ENCODE peak calls at places on chromosome 11, in seven cellular contexts. I is MM.1S, U is PC-3, J is neural progenitor cell, Q is OCI-LY7, T is SK-N-SH, M is GM23248. H is an unnamed sample. For H3K4me1, the result is how much of the 10 kb centered on the place peaks cover.

GRCh38 chr11:57214494-57214893 is 22.6 kb downstream of the APLNR start:
- DNase-seq in I (no peak), U (peak), J (no peak), Q (no peak), T (no peak), M (peak), H (peak)

GRCh38 chr11:73983764-73984543 is 1.3 kb upstream of the UCP2 start:
- DNase-seq in I (no peak), U (no peak), J (no peak), Q (peak), T (peak), M (no peak), H (no peak)

GRCh38 chr11:78231962-78232459 is 43.3 kb downstream of the USP35 start:
- DNase-seq in I (peak), U (peak), J (no peak), Q (no peak), T (no peak), M (peak), H (no peak)

GRCh38 chr11:113006916-113007445 is 45.8 kb downstream of the NCAM1 start:
- DNase-seq in I (no peak), U (no peak), J (peak), Q (no peak), T (no peak), M (no peak), H (no peak)

GRCh38 chr11:100738701-100739100 is 51.6 kb downstream of the ARHGAP42 start:
- DNase-seq in I (no peak), U (no peak), J (no peak), Q (no peak), T (no peak), M (no peak), H (no peak)

GRCh38 chr11:2382927-2383822 is 6.1 kb downstream of the CD81 start:
- DNase-seq in I (no peak), U (no peak), J (no peak), Q (peak), T (no peak), M (peak), H (no peak)

GRCh38 chr11:89015614-89016013 is 50.2 kb downstream of the GRM5 start:
- DNase-seq in I (no peak), U (no peak), J (no peak), Q (no peak), T (no peak), M (no peak), H (no peak)

GRCh38 chr11:74316772-74317505 is 5.5 kb upstream of the P4HA3 start:
- DNase-seq in I (no peak), U (no peak), J (no peak), Q (no peak), T (no peak), M (peak), H (no peak)

GRCh38 chr11:95925011-95925410 is 1.1 kb upstream of the MTMR2 start:
- DNase-seq in I (peak), U (peak), J (peak), Q (no peak), T (no peak), M (peak), H (peak)

GRCh38 chr11:58919561-58919960 is 19.7 kb upstream of the GLYATL1 start:
- DNase-seq in I (no peak), U (no peak), J (no peak), Q (no peak), T (no peak), M (peak), H (no peak)

GRCh38 chr11:18310800-18311340 is 11.1 kb downstream of the HPS5 start:
- DNase-seq in I (no peak), U (no peak), J (no peak), Q (no peak), T (no peak), M (peak), H (no peak)

GRCh38 chr11:36818410-36818809 is 220.4 kb upstream of the RAG2 start:
- DNase-seq in I (no peak), U (no peak), J (peak), Q (no peak), T (peak), M (peak), H (no peak)

GRCh38 chr11:31555938-31556337 is 46.4 kb downstream of the ELP4 start:
- DNase-seq in I (no peak), U (no peak), J (no peak), Q (no peak), T (no peak), M (no peak), H (no peak)

GRCh38 chr11:128622137-128622523 is 34.8 kb upstream of the ETS1 start:
- DNase-seq in I (no peak), U (no peak), J (no peak), Q (no peak), T (no peak), M (no peak), H (no peak)

GRCh38 chr11:110299006-110299785 is 2.8 kb upstream of the RDX start:
- DNase-seq in I (no peak), U (no peak), J (no peak), Q (no peak), T (no peak), M (no peak), H (no peak)

GRCh38 chr11:118437046-118437735 is 899 bp downstream of the KMT2A start:
- DNase-seq in I (peak), U (peak), J (peak), Q (peak), T (peak), M (peak), H (peak)

GRCh38 chr11:117378966-117379865 is 51.6 kb downstream of the CEP164 start:
- DNase-seq in I (no peak), U (no peak), J (no peak), Q (no peak), T (peak), M (no peak), H (no peak)

GRCh38 chr11:76672431-76673163 is 2.0 kb upstream of the LRRC32 start:
- DNase-seq in I (peak), U (no peak), J (no peak), Q (peak), T (no peak), M (no peak), H (no peak)

GRCh38 chr11:86119062-86119461 is 50.2 kb upstream of the PICALM start:
- DNase-seq in I (no peak), U (no peak), J (no peak), Q (no peak), T (peak), M (no peak), H (no peak)

GRCh38 chr11:14073821-14074529 is 111.5 kb downstream of the SPON1 start:
- DNase-seq in I (no peak), U (no peak), J (peak), Q (no peak), T (no peak), M (peak), H (no peak)

GRCh38 chr11:3867209-3868071 is 12.0 kb downstream of the STIM1 start:
- DNase-seq in I (peak), U (no peak), J (no peak), Q (peak), T (peak), M (no peak), H (peak)

GRCh38 chr11:16806791-16807190 is 68.3 kb downstream of the C11orf58 start:
- DNase-seq in I (no peak), U (no peak), J (no peak), Q (no peak), T (no peak), M (peak), H (no peak)
- TF ChIP-seq EZH2phosphoT487 in I (no peak), U (no peak), J (no peak), Q (no peak), T (no peak), M (no peak), H (no peak)

GRCh38 chr11:126268361-126268707 is 361 bp downstream of the SRPRA start:
- DNase-seq in I (peak), U (no peak), J (peak), Q (peak), T (peak), M (peak), H (peak)
- H2AFZ ChIP-seq in I (peak), U (peak), J (peak), Q (no peak), T (peak), M (peak), H (peak)

GRCh38 chr11:65571420-65571819 is 918 bp upstream of the FAM89B start:
- DNase-seq in I (no peak), U (no peak), J (no peak), Q (no peak), T (no peak), M (no peak), H (no peak)
- H3K4me1 ChIP-seq in I (under half), U (half or more), J (under half), Q (half or more), T (under half), M (under half), H (half or more)

GRCh38 chr11:70169632-70170031 is 33.5 kb upstream of the FADD start:
- DNase-seq in I (no peak), U (no peak), J (no peak), Q (no peak), T (no peak), M (no peak), H (no peak)

GRCh38 chr11:70167723-70168404 is 35.2 kb upstream of the FADD start:
- DNase-seq in I (no peak), U (peak), J (no peak), Q (no peak), T (no peak), M (no peak), H (no peak)

GRCh38 chr11:70168405-70168754 is 34.7 kb upstream of the FADD start:
- DNase-seq in I (no peak), U (no peak), J (no peak), Q (no peak), T (no peak), M (no peak), H (no peak)

GRCh38 chr11:70170596-70171210 is 32.4 kb upstream of the FADD start:
- DNase-seq in I (no peak), U (no peak), J (no peak), Q (no peak), T (no peak), M (no peak), H (no peak)

GRCh38 chr11:70169136-70169535 is 34.0 kb upstream of the FADD start:
- DNase-seq in I (no peak), U (no peak), J (no peak), Q (no peak), T (no peak), M (no peak), H (no peak)
- TF ChIP-seq EZH2phosphoT487 in I (no peak), U (no peak), J (no peak), Q (no peak), T (no peak), M (no peak), H (no peak)

GRCh38 chr11:133343951-133344350 is 188.3 kb downstream of the OPCML start:
- DNase-seq in I (no peak), U (no peak), J (no peak), Q (no peak), T (no peak), M (no peak), H (no peak)
- H2AFZ ChIP-seq in I (no peak), U (no peak), J (no peak), Q (no peak), T (no peak), M (no peak), H (no peak)